ENCODE peak calls at places on chromosomes 11 and 22, in eight cellular contexts. S, I, U, F, X, B, J and V are unnamed samples.

GRCh38 chr22:36636916-36637315 is 66.6 kb downstream of the CACNG2 start:
- DNase-seq in X (no peak), B (no peak), F (no peak), U (no peak), I (no peak), S (no peak), J (no peak), V (no peak)

GRCh38 chr11:119100246-119100959 is 1.2 kb downstream of the DPAGT1 start:
- DNase-seq in S (no peak), F (peak), I (no peak), B (no peak), X (no peak), J (no peak), U (no peak), V (no peak)

GRCh38 chr11:65310215-65310614 is 4.5 kb upstream of the CDC42EP2 start:
- DNase-seq in F (no peak), I (no peak), B (no peak), X (no peak), J (no peak), S (no peak), U (no peak), V (no peak)

GRCh38 chr22:19196841-19197612 is 18.5 kb upstream of the SLC25A1 start:
- DNase-seq in I (no peak), X (no peak), F (no peak), B (no peak), J (no peak), U (no peak), S (no peak), V (no peak)

GRCh38 chr22:45934659-45935341 is 42.2 kb downstream of the WNT7B start:
- DNase-seq in J (no peak), S (no peak), F (peak), B (peak), X (no peak), I (no peak), U (no peak), V (no peak)

GRCh38 chr11:17722000-17722643 is 2.8 kb downstream of the MYOD1 start:
- DNase-seq in J (no peak), U (no peak), S (no peak), I (no peak), F (peak), X (no peak), B (no peak), V (no peak)

GRCh38 chr22:41512421-41513194 is 31.7 kb downstream of the POLR3H start:
- DNase-seq in S (peak), X (no peak), F (peak), U (no peak), J (no peak), I (no peak), B (no peak), V (no peak)

GRCh38 chr22:16963189-16963945 is 44.7 kb downstream of the GAB4 start:
- DNase-seq in B (no peak), F (no peak), I (no peak), J (no peak), X (peak), S (no peak), U (no peak), V (no peak)

GRCh38 chr22:32204211-32204855 is 540 bp downstream of the RFPL2 start:
- DNase-seq in F (no peak), U (peak), J (no peak), I (peak), S (no peak), X (peak), B (no peak), V (no peak)

GRCh38 chr11:6610591-6610990 is 1.4 kb downstream of the TAF10 start:
- DNase-seq in I (peak), B (no peak), U (no peak), F (no peak), S (no peak), X (no peak), J (no peak), V (no peak)

GRCh38 chr11:111627591-111627990 is 25.3 kb downstream of the SIK2 start:
- DNase-seq in U (no peak), I (no peak), X (no peak), S (no peak), J (no peak), F (no peak), B (no peak), V (no peak)

GRCh38 chr11:33716236-33716635 is 15.6 kb upstream of the C11orf91 start:
- DNase-seq in F (peak), I (no peak), S (no peak), U (no peak), B (no peak), X (no peak), J (no peak), V (no peak)

GRCh38 chr22:47098121-47098520 is 335.7 kb downstream of the TBC1D22A start:
- DNase-seq in X (no peak), S (peak), I (no peak), J (no peak), F (no peak), U (no peak), B (no peak), V (no peak)

GRCh38 chr11:14414470-14415461 is 55.8 kb upstream of the RRAS2 start:
- DNase-seq in B (no peak), X (no peak), F (peak), I (peak), J (peak), S (no peak), U (peak), V (no peak)

GRCh38 chr11:6307879-6308278 is 12.4 kb downstream of the CAVIN3 start:
- DNase-seq in B (no peak), F (peak), J (no peak), X (no peak), U (no peak), I (no peak), S (no peak), V (no peak)

GRCh38 chr11:60125962-60126585 is 37.6 kb downstream of the MS4A2 start:
- DNase-seq in B (no peak), S (no peak), U (no peak), I (no peak), F (no peak), J (no peak), X (no peak), V (no peak)

GRCh38 chr11:87092159-87092558 is 54.4 kb downstream of the TMEM135 start:
- DNase-seq in B (no peak), I (no peak), J (no peak), U (no peak), S (no peak), F (no peak), X (no peak), V (no peak)

GRCh38 chr11:86627776-86628455 is 44.5 kb downstream of the ME3 start:
- DNase-seq in U (no peak), I (no peak), B (peak), S (peak), J (no peak), F (no peak), X (no peak), V (no peak)

GRCh38 chr22:44718418-44718817 is 16.4 kb downstream of the PRR5 start:
- DNase-seq in U (no peak), I (no peak), F (no peak), X (no peak), S (no peak), J (no peak), B (no peak), V (no peak)

GRCh38 chr22:46795845-46796565 is 33.6 kb downstream of the TBC1D22A start:
- DNase-seq in U (no peak), I (no peak), J (no peak), S (no peak), F (no peak), B (no peak), X (no peak), V (no peak)

GRCh38 chr11:94424662-94425061 is 23.4 kb upstream of the GPR83 start:
- DNase-seq in X (no peak), U (no peak), B (no peak), J (no peak), F (peak), I (no peak), S (no peak), V (no peak)

GRCh38 chr22:37824674-37825641 is 1.8 kb downstream of the GALR3 start:
- DNase-seq in U (peak), F (no peak), B (no peak), S (peak), I (no peak), J (no peak), X (no peak), V (no peak)

GRCh38 chr11:16167706-16168487 is 188.4 kb downstream of the SOX6 start:
- DNase-seq in S (no peak), U (no peak), B (no peak), F (no peak), X (no peak), I (no peak), J (no peak), V (no peak)

GRCh38 chr11:26905368-26905767 is 88.5 kb upstream of the FIBIN start:
- DNase-seq in S (no peak), B (no peak), F (peak), J (no peak), I (no peak), U (no peak), X (no peak), V (no peak)

GRCh38 chr22:19174106-19175025 is 4.2 kb downstream of the SLC25A1 start:
- DNase-seq in B (peak), S (no peak), U (no peak), J (no peak), X (no peak), I (no peak), F (peak), V (no peak)

GRCh38 chr11:118648291-118648690 is 31.2 kb downstream of the TREH start:
- DNase-seq in U (no peak), J (no peak), S (no peak), B (no peak), I (no peak), F (no peak), X (no peak), V (no peak)

GRCh38 chr11:9273430-9274336 is 8.5 kb upstream of the DENND5A start:
- DNase-seq in I (no peak), X (no peak), J (no peak), S (no peak), F (peak), B (peak), U (no peak), V (no peak)

GRCh38 chr22:25903294-25903693 is 161.3 kb downstream of the MYO18B start:
- DNase-seq in F (no peak), X (no peak), S (no peak), I (no peak), U (no peak), J (no peak), B (no peak), V (no peak)

GRCh38 chr22:26893034-26893710 is 235.8 kb downstream of the MIAT start:
- DNase-seq in I (no peak), F (no peak), J (no peak), X (peak), B (no peak), U (no peak), S (no peak), V (no peak)

GRCh38 chr11:33942954-33943353 is 51.1 kb upstream of the LMO2 start:
- DNase-seq in X (no peak), I (no peak), F (peak), U (no peak), S (no peak), B (peak), J (no peak), V (peak)

GRCh38 chr11:107478922-107479321 is 21.3 kb upstream of the CWF19L2 start:
- DNase-seq in I (no peak), B (no peak), S (no peak), U (no peak), X (no peak), J (no peak), F (no peak), V (no peak)

GRCh38 chr22:36238348-36239149 is 778 bp downstream of the APOL2 start:
- DNase-seq in S (no peak), B (no peak), F (peak), J (no peak), I (no peak), X (no peak), U (no peak), V (no peak)

GRCh38 chr11:82267186-82267585 is 466.5 kb downstream of the FAM181B start:
- DNase-seq in J (no peak), B (no peak), X (no peak), F (no peak), S (no peak), I (no peak), U (no peak), V (no peak)

GRCh38 chr11:65384301-65384889 is 1.9 kb upstream of the SLC25A45 start:
- DNase-seq in X (no peak), B (no peak), I (no peak), S (no peak), U (no peak), F (no peak), J (no peak), V (no peak)

GRCh38 chr11:34458566-34458965 is 19.8 kb downstream of the CAT start:
- DNase-seq in J (no peak), F (no peak), S (no peak), B (no peak), I (no peak), U (no peak), X (no peak), V (peak)

GRCh38 chr11:69535928-69536327 is 54.5 kb downstream of the LINC01488 start:
- DNase-seq in B (no peak), I (no peak), F (no peak), S (no peak), U (no peak), J (no peak), X (no peak), V (no peak)